ENCODE peak calls at places on chromosome 16, in ten cellular contexts. B is brain microvascular endothelial cell, D is tibial nerve, I is RPMI7951, Q is NCI-H510A treated with DMSO at 0.1 percent for 48 hours, Z is mucosa of descending colon, Y is body of pancreas, T is A549, L is NAMALWA, C is HEK293T. A is an unnamed sample.

GRCh38 chr16:48611329-48612137 is 1.6 kb upstream of the N4BP1 start:
- DNase-seq in B (no peak), D (no peak), I (no peak), Q (peak), Z (no peak), Y (no peak), T (peak), L (no peak), C (no peak), A (no peak)

GRCh38 chr16:86517652-86518258 is 7.4 kb downstream of the FOXF1 start:
- DNase-seq in B (peak), D (peak), I (peak), Q (no peak), Z (peak), Y (peak), T (peak), L (peak), C (peak), A (peak)

GRCh38 chr16:20178297-20178696 is 104.6 kb upstream of the GPR139 start:
- DNase-seq in B (no peak), D (no peak), I (no peak), Q (no peak), Z (no peak), Y (no peak), T (no peak), L (no peak), C (no peak), A (no peak)

GRCh38 chr16:9357829-9358228 is 266.4 kb downstream of the HAPSTR1 start:
- DNase-seq in B (no peak), D (no peak), I (no peak), Q (no peak), Z (no peak), Y (no peak), T (no peak), L (no peak), C (no peak), A (no peak)

GRCh38 chr16:56576585-56577299 is 11.9 kb downstream of the MT4 start:
- DNase-seq in B (peak), D (peak), I (peak), Q (peak), Z (peak), Y (peak), T (peak), L (peak), C (peak), A (peak)

GRCh38 chr16:77850637-77851330 is 62.4 kb downstream of the VAT1L start:
- DNase-seq in B (no peak), D (no peak), I (peak), Q (no peak), Z (no peak), Y (no peak), T (no peak), L (no peak), C (no peak), A (no peak)

GRCh38 chr16:54291981-54292487 is 5.4 kb upstream of the IRX3 start:
- DNase-seq in B (no peak), D (no peak), I (no peak), Q (no peak), Z (no peak), Y (no peak), T (no peak), L (no peak), C (no peak), A (no peak)

GRCh38 chr16:73186752-73187151 is 138.8 kb upstream of the ZFHX3 start:
- DNase-seq in B (no peak), D (no peak), I (no peak), Q (no peak), Z (no peak), Y (no peak), T (no peak), L (no peak), C (no peak), A (no peak)

GRCh38 chr16:68374251-68374805 is 63.5 kb downstream of the PRMT7 start:
- DNase-seq in B (no peak), D (no peak), I (no peak), Q (no peak), Z (no peak), Y (no peak), T (no peak), L (no peak), C (no peak), A (no peak)

GRCh38 chr16:52466998-52467397 is 79.9 kb downstream of the TOX3 start:
- DNase-seq in B (no peak), D (no peak), I (no peak), Q (no peak), Z (no peak), Y (no peak), T (no peak), L (no peak), C (no peak), A (no peak)

GRCh38 chr16:85137323-85138072 is 25.2 kb upstream of the CIBAR2 start:
- DNase-seq in B (peak), D (peak), I (peak), Q (no peak), Z (peak), Y (peak), T (peak), L (no peak), C (no peak), A (no peak)

GRCh38 chr16:66457888-66458287 is 30.8 kb downstream of the BEAN1 start:
- DNase-seq in B (no peak), D (no peak), I (peak), Q (no peak), Z (no peak), Y (no peak), T (peak), L (no peak), C (no peak), A (no peak)

GRCh38 chr16:57736419-57737281 is 1.1 kb downstream of the KATNB1 start:
- DNase-seq in B (peak), D (peak), I (peak), Q (peak), Z (peak), Y (peak), T (peak), L (peak), C (peak), A (no peak)

GRCh38 chr16:4613636-4614570 is 785 bp downstream of the UBALD1 start:
- DNase-seq in B (peak), D (no peak), I (peak), Q (no peak), Z (no peak), Y (peak), T (peak), L (peak), C (peak), A (no peak)

GRCh38 chr16:67546761-67547422 is 15.4 kb upstream of the CTCF start:
- DNase-seq in B (peak), D (peak), I (peak), Q (peak), Z (peak), Y (peak), T (peak), L (peak), C (peak), A (peak)

GRCh38 chr16:56980792-56981724 is 8.3 kb upstream of the NLRC5 start:
- DNase-seq in B (no peak), D (no peak), I (no peak), Q (no peak), Z (no peak), Y (no peak), T (no peak), L (peak), C (no peak), A (no peak)

GRCh38 chr16:86300746-86301480 is 209.4 kb upstream of the FOXF1 start:
- DNase-seq in B (no peak), D (no peak), I (peak), Q (no peak), Z (no peak), Y (no peak), T (no peak), L (no peak), C (no peak), A (peak)

GRCh38 chr16:57591086-57591869 is 37.2 kb upstream of the ADGRG1 start:
- DNase-seq in B (peak), D (peak), I (peak), Q (peak), Z (peak), Y (peak), T (peak), L (peak), C (peak), A (peak)

GRCh38 chr16:10552998-10553491 is 27.4 kb downstream of the EMP2 start:
- DNase-seq in B (peak), D (peak), I (peak), Q (no peak), Z (peak), Y (no peak), T (peak), L (peak), C (no peak), A (no peak)

GRCh38 chr16:84552135-84552534 is 47.7 kb upstream of the MEAK7 start:
- DNase-seq in B (no peak), D (no peak), I (no peak), Q (no peak), Z (peak), Y (no peak), T (no peak), L (no peak), C (no peak), A (no peak)

GRCh38 chr16:65226077-65226476 is 104.2 kb upstream of the CDH11 start:
- DNase-seq in B (no peak), D (no peak), I (no peak), Q (no peak), Z (no peak), Y (no peak), T (no peak), L (no peak), C (no peak), A (no peak)

GRCh38 chr16:1645914-1646525 is 32.1 kb upstream of the JPT2 start:
- DNase-seq in B (peak), D (no peak), I (peak), Q (no peak), Z (no peak), Y (no peak), T (peak), L (peak), C (no peak), A (no peak)

GRCh38 chr16:20650400-20651159 is 46.9 kb downstream of the ACSM1 start:
- DNase-seq in B (no peak), D (no peak), I (no peak), Q (no peak), Z (no peak), Y (no peak), T (no peak), L (no peak), C (no peak), A (no peak)

GRCh38 chr16:19948186-19949104 is 63.8 kb upstream of the GPRC5B start:
- DNase-seq in B (no peak), D (no peak), I (no peak), Q (no peak), Z (no peak), Y (no peak), T (peak), L (no peak), C (no peak), A (no peak)

GRCh38 chr16:72198021-72198420 is 26.1 kb upstream of the PMFBP1 start:
- DNase-seq in B (peak), D (peak), I (peak), Q (peak), Z (no peak), Y (peak), T (no peak), L (no peak), C (no peak), A (no peak)

GRCh38 chr16:66266436-66267286 is 99.8 kb upstream of the CDH5 start:
- DNase-seq in B (peak), D (peak), I (peak), Q (no peak), Z (peak), Y (peak), T (no peak), L (no peak), C (no peak), A (no peak)

GRCh38 chr16:84836967-84837366 is 17.2 kb downstream of the CRISPLD2 start:
- DNase-seq in B (no peak), D (no peak), I (no peak), Q (no peak), Z (no peak), Y (no peak), T (no peak), L (no peak), C (no peak), A (no peak)

GRCh38 chr16:27286446-27286845 is 17.9 kb upstream of the NSMCE1 start:
- DNase-seq in B (peak), D (no peak), I (peak), Q (no peak), Z (no peak), Y (no peak), T (peak), L (no peak), C (no peak), A (no peak)

GRCh38 chr16:17548825-17549224 is 78.1 kb upstream of the XYLT1 start:
- DNase-seq in B (no peak), D (no peak), I (no peak), Q (no peak), Z (no peak), Y (no peak), T (no peak), L (no peak), C (no peak), A (no peak)

GRCh38 chr16:54062361-54063346 is 223.9 kb downstream of the IRX3 start:
- DNase-seq in B (no peak), D (no peak), I (no peak), Q (peak), Z (no peak), Y (no peak), T (no peak), L (no peak), C (no peak), A (peak)

GRCh38 chr16:28310796-28311195 is 18.5 kb downstream of the SBK1 start:
- DNase-seq in B (no peak), D (no peak), I (no peak), Q (no peak), Z (no peak), Y (no peak), T (no peak), L (no peak), C (no peak), A (no peak)

GRCh38 chr16:80324371-80324770 is 216.4 kb upstream of the DYNLRB2 start:
- DNase-seq in B (no peak), D (no peak), I (no peak), Q (no peak), Z (no peak), Y (no peak), T (no peak), L (no peak), C (no peak), A (no peak)

GRCh38 chr16:9372934-9373890 is 281.8 kb downstream of the HAPSTR1 start:
- DNase-seq in B (no peak), D (no peak), I (no peak), Q (no peak), Z (no peak), Y (no peak), T (no peak), L (no peak), C (no peak), A (peak)